ENCODE peak calls at places on chromosomes 11 and 22, in eight cellular contexts. One of them, this sample, is unnamed. For H3K4me1, the result is how much of the 10 kb centered on the place peaks cover.

GRCh38 chr11:113106507-113106906 is 145.3 kb downstream of the NCAM1 start:
- DNase-seq in Caco-2: no peak
- DNase-seq in A549: no peak
- DNase-seq in testis: no peak
- DNase-seq in psoas muscle: no peak
- DNase-seq in GM23248: peak
- DNase-seq in HAP-1: no peak
- DNase-seq in right lobe of liver: no peak
- DNase-seq in this sample: no peak

GRCh38 chr22:40462195-40462988 is 92.0 kb downstream of the SGSM3 start:
- DNase-seq in Caco-2: no peak
- DNase-seq in A549: no peak
- DNase-seq in testis: peak
- DNase-seq in psoas muscle: no peak
- DNase-seq in GM23248: no peak
- DNase-seq in HAP-1: no peak
- DNase-seq in right lobe of liver: no peak
- DNase-seq in this sample: no peak

GRCh38 chr22:28656156-28656555 is 23.5 kb downstream of the TTC28 start:
- DNase-seq in Caco-2: no peak
- DNase-seq in A549: no peak
- DNase-seq in testis: no peak
- DNase-seq in psoas muscle: no peak
- DNase-seq in GM23248: no peak
- DNase-seq in HAP-1: no peak
- DNase-seq in right lobe of liver: no peak
- DNase-seq in this sample: no peak

GRCh38 chr11:5509803-5510202 is at the start of gene UBQLN3:
- DNase-seq in Caco-2: no peak
- DNase-seq in A549: no peak
- DNase-seq in testis: no peak
- DNase-seq in psoas muscle: no peak
- DNase-seq in GM23248: no peak
- DNase-seq in HAP-1: no peak
- DNase-seq in right lobe of liver: no peak
- DNase-seq in this sample: no peak

GRCh38 chr22:50529416-50530279 is at the start of gene TYMP:
- DNase-seq in Caco-2: peak
- DNase-seq in A549: peak
- DNase-seq in testis: no peak
- DNase-seq in psoas muscle: peak
- DNase-seq in GM23248: peak
- DNase-seq in HAP-1: no peak
- DNase-seq in right lobe of liver: peak
- DNase-seq in this sample: peak

GRCh38 chr11:112336356-112336886 is 75.8 kb upstream of the PLET1 start:
- DNase-seq in Caco-2: no peak
- DNase-seq in A549: no peak
- DNase-seq in testis: no peak
- DNase-seq in psoas muscle: no peak
- DNase-seq in GM23248: no peak
- DNase-seq in HAP-1: no peak
- DNase-seq in right lobe of liver: no peak
- DNase-seq in this sample: no peak

GRCh38 chr11:86575208-86575855 is 97.1 kb downstream of the ME3 start:
- DNase-seq in Caco-2: no peak
- DNase-seq in A549: no peak
- DNase-seq in testis: no peak
- DNase-seq in psoas muscle: no peak
- DNase-seq in GM23248: no peak
- DNase-seq in HAP-1: no peak
- DNase-seq in right lobe of liver: no peak
- DNase-seq in this sample: no peak

GRCh38 chr22:23762866-23763578 is at the start of gene C22orf15:
- DNase-seq in Caco-2: no peak
- DNase-seq in A549: no peak
- DNase-seq in testis: no peak
- DNase-seq in psoas muscle: peak
- DNase-seq in GM23248: peak
- DNase-seq in HAP-1: peak
- DNase-seq in right lobe of liver: no peak
- DNase-seq in this sample: no peak

GRCh38 chr11:17642370-17642769 is 77.0 kb upstream of the MYOD1 start:
- DNase-seq in Caco-2: no peak
- DNase-seq in A549: no peak
- DNase-seq in testis: no peak
- DNase-seq in psoas muscle: no peak
- DNase-seq in GM23248: no peak
- DNase-seq in HAP-1: no peak
- DNase-seq in right lobe of liver: no peak
- DNase-seq in this sample: no peak

DNA sequence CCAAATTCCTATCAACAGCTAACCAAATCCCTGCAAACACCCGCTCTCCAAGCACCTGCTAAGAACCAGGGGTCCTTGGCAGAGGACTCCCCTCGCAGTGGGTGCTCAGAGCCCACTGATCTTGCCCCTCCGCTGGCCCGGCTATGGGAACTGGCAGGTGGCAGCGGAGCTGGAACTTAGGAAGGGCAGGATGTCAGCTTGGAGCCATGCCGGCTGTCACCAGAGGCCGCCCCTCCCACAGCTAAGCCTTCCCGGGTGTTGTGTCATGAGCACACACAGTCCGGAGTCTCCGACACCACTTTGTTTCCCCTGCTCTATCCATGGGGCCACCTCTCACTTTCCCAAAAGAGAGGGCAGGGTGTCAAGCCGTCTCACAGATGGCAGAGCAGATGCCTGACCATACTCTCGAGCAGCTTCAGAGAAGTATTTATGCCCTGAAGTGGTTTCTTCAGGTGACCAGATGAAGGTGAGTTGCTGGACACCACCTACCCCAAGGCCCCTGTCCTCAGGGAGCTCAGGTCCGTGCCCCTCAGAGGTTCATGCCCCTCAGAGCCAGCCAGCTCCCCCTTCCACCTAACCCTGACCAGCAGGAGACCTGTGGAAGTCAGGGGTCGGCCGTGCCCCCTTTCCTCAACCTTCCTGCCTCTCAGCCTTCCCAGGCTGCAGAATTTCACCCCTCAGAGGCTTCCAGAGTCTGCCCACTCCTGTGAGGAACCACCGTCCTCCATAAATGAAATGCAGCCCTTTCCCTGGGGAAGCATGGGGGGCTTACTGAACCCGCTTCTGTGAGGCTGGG is 545.7 kb upstream of the B3GAT1 start:
- DNase-seq in Caco-2: no peak
- DNase-seq in A549: no peak
- DNase-seq in testis: no peak
- DNase-seq in psoas muscle: no peak
- DNase-seq in GM23248: no peak
- DNase-seq in HAP-1: no peak
- DNase-seq in right lobe of liver: no peak
- DNase-seq in this sample: no peak
- H3K4me1 ChIP-seq in Caco-2: under half
- H3K4me1 ChIP-seq in A549: under half
- H3K4me1 ChIP-seq in testis: under half
- H3K4me1 ChIP-seq in psoas muscle: under half
- H3K4me1 ChIP-seq in GM23248: under half
- H3K4me1 ChIP-seq in HAP-1: under half
- H3K4me1 ChIP-seq in right lobe of liver: under half
- H3K4me1 ChIP-seq in this sample: under half

GRCh38 chr11:94780432-94780831 is 12.3 kb downstream of the AMOTL1 start:
- DNase-seq in Caco-2: no peak
- DNase-seq in A549: no peak
- DNase-seq in testis: no peak
- DNase-seq in psoas muscle: no peak
- DNase-seq in GM23248: no peak
- DNase-seq in HAP-1: no peak
- DNase-seq in right lobe of liver: no peak
- DNase-seq in this sample: no peak

GRCh38 chr11:94784884-94785283 is 16.7 kb downstream of the AMOTL1 start:
- DNase-seq in Caco-2: no peak
- DNase-seq in A549: no peak
- DNase-seq in testis: no peak
- DNase-seq in psoas muscle: no peak
- DNase-seq in GM23248: no peak
- DNase-seq in HAP-1: no peak
- DNase-seq in right lobe of liver: no peak
- DNase-seq in this sample: no peak

GRCh38 chr11:94782446-94782845 is 14.3 kb downstream of the AMOTL1 start:
- DNase-seq in Caco-2: no peak
- DNase-seq in A549: no peak
- DNase-seq in testis: no peak
- DNase-seq in psoas muscle: no peak
- DNase-seq in GM23248: peak
- DNase-seq in HAP-1: no peak
- DNase-seq in right lobe of liver: no peak
- DNase-seq in this sample: no peak

GRCh38 chr11:94785509-94785908 is 17.4 kb downstream of the AMOTL1 start:
- DNase-seq in Caco-2: no peak
- DNase-seq in A549: no peak
- DNase-seq in testis: no peak
- DNase-seq in psoas muscle: no peak
- DNase-seq in GM23248: no peak
- DNase-seq in HAP-1: no peak
- DNase-seq in right lobe of liver: no peak
- DNase-seq in this sample: no peak

DNA sequence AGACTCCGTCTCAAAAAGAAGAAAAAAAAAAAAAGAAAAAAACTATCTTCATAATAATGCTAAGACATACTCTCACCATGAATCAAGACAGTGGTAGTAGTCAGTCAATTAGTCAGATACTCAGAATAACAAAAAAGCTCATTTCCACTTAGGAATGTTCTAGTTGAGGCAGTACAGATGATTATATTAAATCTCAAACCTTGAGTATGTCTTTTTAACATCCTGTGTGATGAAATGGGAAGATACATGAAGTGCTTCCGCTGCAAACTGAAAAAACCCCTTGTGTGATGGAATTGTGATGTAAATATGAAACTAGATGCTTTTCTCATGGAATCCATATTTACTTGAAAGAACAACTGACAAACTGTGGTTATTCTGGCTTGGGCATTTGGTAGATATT is 13.7 kb downstream of the AMOTL1 start:
- DNase-seq in Caco-2: no peak
- DNase-seq in A549: no peak
- DNase-seq in testis: no peak
- DNase-seq in psoas muscle: no peak
- DNase-seq in GM23248: peak
- DNase-seq in HAP-1: no peak
- DNase-seq in right lobe of liver: no peak
- DNase-seq in this sample: no peak
- H3K4me1 ChIP-seq in Caco-2: under half
- H3K4me1 ChIP-seq in A549: under half
- H3K4me1 ChIP-seq in testis: under half
- H3K4me1 ChIP-seq in psoas muscle: half or more
- H3K4me1 ChIP-seq in GM23248: half or more
- H3K4me1 ChIP-seq in HAP-1: under half
- H3K4me1 ChIP-seq in right lobe of liver: under half
- H3K4me1 ChIP-seq in this sample: under half

DNA sequence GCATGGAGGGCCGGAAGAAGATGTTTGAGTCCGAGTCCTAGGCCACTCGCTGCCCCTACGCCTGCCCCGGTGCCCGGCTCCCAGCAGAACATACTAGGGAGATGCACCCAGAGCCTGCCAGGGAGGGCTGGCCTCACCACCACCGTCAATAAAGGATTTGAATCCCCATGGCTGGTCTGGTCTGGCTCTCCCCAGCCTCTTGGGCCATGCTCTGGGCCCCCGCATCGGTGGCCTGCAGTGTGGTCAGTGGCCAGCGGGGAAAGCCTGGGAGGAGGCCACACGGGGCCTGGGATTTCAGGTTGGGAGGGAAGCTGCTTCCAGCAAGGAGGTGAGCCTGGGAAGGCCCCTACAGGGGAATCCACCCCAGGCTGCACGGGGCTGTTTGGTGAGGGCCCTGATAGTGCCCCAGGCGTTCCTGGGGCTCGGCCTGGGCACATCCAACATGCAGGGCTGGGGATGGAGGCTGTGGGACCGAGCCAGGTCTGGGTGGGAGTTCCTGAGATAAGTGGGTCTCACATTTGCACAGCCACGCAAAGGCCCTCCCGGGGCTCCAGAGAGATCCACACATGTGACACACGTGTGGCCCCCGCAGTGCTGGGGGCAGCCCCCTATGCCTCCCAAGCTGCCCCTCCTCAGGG is 2.8 kb downstream of the TNNI2 start:
- DNase-seq in Caco-2: no peak
- DNase-seq in A549: no peak
- DNase-seq in testis: no peak
- DNase-seq in psoas muscle: peak
- DNase-seq in GM23248: no peak
- DNase-seq in HAP-1: no peak
- DNase-seq in right lobe of liver: no peak
- DNase-seq in this sample: peak
- H3K4me1 ChIP-seq in Caco-2: under half
- H3K4me1 ChIP-seq in A549: under half
- H3K4me1 ChIP-seq in testis: under half
- H3K4me1 ChIP-seq in psoas muscle: under half
- H3K4me1 ChIP-seq in GM23248: under half
- H3K4me1 ChIP-seq in HAP-1: under half
- H3K4me1 ChIP-seq in right lobe of liver: under half
- H3K4me1 ChIP-seq in this sample: under half

GRCh38 chr11:65782816-65783228 is 2.0 kb upstream of the AP5B1 start:
- DNase-seq in Caco-2: no peak
- DNase-seq in A549: no peak
- DNase-seq in testis: no peak
- DNase-seq in psoas muscle: no peak
- DNase-seq in GM23248: no peak
- DNase-seq in HAP-1: no peak
- DNase-seq in right lobe of liver: no peak
- DNase-seq in this sample: peak
- H3K4me1 ChIP-seq in Caco-2: under half
- H3K4me1 ChIP-seq in A549: under half
- H3K4me1 ChIP-seq in testis: under half
- H3K4me1 ChIP-seq in psoas muscle: under half
- H3K4me1 ChIP-seq in GM23248: under half
- H3K4me1 ChIP-seq in HAP-1: under half
- H3K4me1 ChIP-seq in right lobe of liver: under half
- H3K4me1 ChIP-seq in this sample: under half

GRCh38 chr22:37542959-37543358 is 17.3 kb upstream of the CDC42EP1 start:
- DNase-seq in Caco-2: no peak
- DNase-seq in A549: no peak
- DNase-seq in testis: no peak
- DNase-seq in psoas muscle: no peak
- DNase-seq in GM23248: no peak
- DNase-seq in HAP-1: no peak
- DNase-seq in right lobe of liver: no peak
- DNase-seq in this sample: no peak
- H3K4me1 ChIP-seq in Caco-2: half or more
- H3K4me1 ChIP-seq in A549: under half
- H3K4me1 ChIP-seq in testis: under half
- H3K4me1 ChIP-seq in psoas muscle: under half
- H3K4me1 ChIP-seq in GM23248: under half
- H3K4me1 ChIP-seq in HAP-1: under half
- H3K4me1 ChIP-seq in right lobe of liver: under half
- H3K4me1 ChIP-seq in this sample: under half

This sample was measured in kidney.